ENCODE peak calls at places on chromosome 4, in five cellular contexts. F, E, R, N and Z are unnamed samples.

GRCh38 chr4:54167508-54167907 is 61.6 kb upstream of the PDGFRA start:
- DNase-seq in F (no peak), E (no peak), R (no peak), N (no peak), Z (no peak)

GRCh38 chr4:61493470-61493869 is 293.3 kb downstream of the ADGRL3 start:
- DNase-seq in F (no peak), E (no peak), R (no peak), N (no peak), Z (no peak)

GRCh38 chr4:151251922-151252321 is 25.0 kb upstream of the PRSS48 start:
- DNase-seq in F (no peak), E (no peak), R (no peak), N (no peak), Z (no peak)

GRCh38 chr4:106362426-106362825 is 6.2 kb downstream of the GIMD1 start:
- DNase-seq in F (no peak), E (no peak), R (no peak), N (no peak), Z (no peak)

GRCh38 chr4:57102050-57102564 is 8.1 kb downstream of the IGFBP7 start:
- DNase-seq in F (no peak), E (peak), R (no peak), N (no peak), Z (peak)

GRCh38 chr4:99572527-99573240 is 1.9 kb upstream of the MTTP start:
- DNase-seq in F (no peak), E (no peak), R (no peak), N (no peak), Z (no peak)

GRCh38 chr4:74203467-74203866 is 45.5 kb downstream of the MTHFD2L start:
- DNase-seq in F (no peak), E (no peak), R (no peak), N (no peak), Z (no peak)

GRCh38 chr4:98557497-98557896 is 100.9 kb downstream of the TSPAN5 start:
- DNase-seq in F (no peak), E (no peak), R (no peak), N (no peak), Z (no peak)

GRCh38 chr4:20493761-20494353 is 206.4 kb upstream of the PACRGL start:
- DNase-seq in F (no peak), E (no peak), R (no peak), N (no peak), Z (no peak)

GRCh38 chr4:2812985-2813384 is 20.1 kb downstream of the SH3BP2 start:
- DNase-seq in F (no peak), E (no peak), R (no peak), N (no peak), Z (no peak)

GRCh38 chr4:88246600-88246999 is 37.8 kb downstream of the PPM1K start:
- DNase-seq in F (no peak), E (no peak), R (no peak), N (no peak), Z (no peak)

GRCh38 chr4:74111990-74112389 is 13.0 kb upstream of the CXCL2 start:
- DNase-seq in F (no peak), E (no peak), R (no peak), N (no peak), Z (peak)

GRCh38 chr4:76301775-76302162 is 4.8 kb upstream of the STBD1 start:
- DNase-seq in F (no peak), E (no peak), R (no peak), N (no peak), Z (no peak)

GRCh38 chr4:38236003-38236402 is 275.8 kb downstream of the PTTG2 start:
- DNase-seq in F (no peak), E (no peak), R (no peak), N (no peak), Z (no peak)

GRCh38 chr4:148225639-148226038 is 216.6 kb downstream of the NR3C2 start:
- DNase-seq in F (no peak), E (no peak), R (no peak), N (no peak), Z (no peak)

GRCh38 chr4:152045781-152046571 is 285.2 kb upstream of the GATB start:
- DNase-seq in F (no peak), E (peak), R (no peak), N (no peak), Z (no peak)